ENCODE peak calls at places on chromosomes 12 and 14, in five cellular contexts. F is KG1, Y is ascending aorta, B is lung microvascular endothelial cell, T is GM13977. L is an unnamed sample.

GRCh38 chr14:103259184-103259583 is 74.9 kb upstream of the EIF5 start:
- DNase-seq in F (no peak), Y (no peak), B (no peak), T (no peak), L (no peak)

GRCh38 chr14:21382886-21383847 is 652 bp downstream of the SUPT16H start:
- DNase-seq in F (peak; percentile 47), Y (peak; percentile 68), B (peak; percentile 61), T (peak; percentile 32), L (peak; percentile 10)

GRCh38 chr12:94267530-94267877 is 119.1 kb downstream of the PLXNC1 start:
- DNase-seq in F (no peak), Y (no peak), B (no peak), T (no peak), L (no peak)

GRCh38 chr14:34824256-34824655 is 50.9 kb downstream of the BAZ1A start:
- DNase-seq in F (no peak), Y (no peak), B (no peak), T (no peak), L (no peak)

GRCh38 chr12:122244565-122245371 is 18.9 kb upstream of the DIABLO start:
- DNase-seq in F (no peak), Y (no peak), B (no peak), T (no peak), L (no peak)

GRCh38 chr14:102442241-102443211 is 67.0 kb downstream of the ANKRD9 start:
- DNase-seq in F (no peak), Y (no peak), B (no peak), T (no peak), L (no peak)

GRCh38 chr12:53944907-53945847 is 6.5 kb downstream of the HOXC13 start:
- DNase-seq in F (no peak), Y (peak; percentile 42), B (no peak), T (no peak), L (no peak)

GRCh38 chr12:112971248-112971647 is 7.1 kb upstream of the OAS2 start:
- DNase-seq in F (no peak), Y (no peak), B (peak; percentile 86), T (no peak), L (no peak)

GRCh38 chr12:50765325-50765911 is 1.5 kb downstream of the ATF1 start:
- DNase-seq in F (no peak), Y (peak; percentile 62), B (peak; percentile 71), T (peak; percentile 80), L (peak; percentile 64)

GRCh38 chr12:116015525-116015924 is 262.0 kb downstream of the MED13L start:
- DNase-seq in F (no peak), Y (no peak), B (peak; percentile 81), T (peak; percentile 28), L (no peak)

GRCh38 chr14:104423224-104423681 is 156.3 kb upstream of the C14orf180 start:
- DNase-seq in F (no peak), Y (peak; percentile 47), B (no peak), T (no peak), L (no peak)

GRCh38 chr14:104171029-104171697 is 32.8 kb downstream of the KIF26A start:
- DNase-seq in F (no peak), Y (no peak), B (no peak), T (no peak), L (no peak)

GRCh38 chr12:103929051-103929908 is 930 bp upstream of the HSP90B1 start:
- DNase-seq in F (peak; percentile 90), Y (peak; percentile 92), B (peak; percentile 94), T (peak; percentile 75), L (peak; percentile 97)

GRCh38 chr12:92063641-92064040 is 82.0 kb downstream of the BTG1 start:
- DNase-seq in F (no peak), Y (no peak), B (no peak), T (no peak), L (no peak)

GRCh38 chr12:15528666-15529065 is 206.4 kb downstream of the PTPRO start:
- DNase-seq in F (no peak), Y (no peak), B (no peak), T (no peak), L (no peak)

GRCh38 chr14:105023791-105024480 is 3.1 kb upstream of the CDCA4 start:
- DNase-seq in F (no peak), Y (no peak), B (peak; percentile 39), T (no peak), L (no peak)

GRCh38 chr12:109760031-109760929 is 46.7 kb downstream of the FAM222A start:
- DNase-seq in F (no peak), Y (peak; percentile 53), B (no peak), T (no peak), L (no peak)

GRCh38 chr14:55028066-55028465 is 1.0 kb downstream of the SOCS4 start:
- DNase-seq in F (no peak), Y (no peak), B (peak; percentile 18), T (no peak), L (no peak)

GRCh38 chr14:100178691-100179090 is 19.2 kb upstream of the DEGS2 start:
- DNase-seq in F (no peak), Y (no peak), B (no peak), T (no peak), L (no peak)